ENCODE peak calls at places on chromosomes 4 and X, in nine cellular contexts. One of them, this sample, is unnamed. For H3K27me3 and H3K36me3, the result is how much of the 10 kb centered on the place peaks cover.

GRCh38 chr4:99965674-99966350 is 15.7 kb upstream of the H2AZ1 start:
- DNase-seq in pancreas: no peak
- DNase-seq in Caco-2: no peak
- DNase-seq in body of pancreas: no peak
- DNase-seq in WERI-Rb-1: no peak
- DNase-seq in NT2/D1: no peak
- DNase-seq in adrenal gland: no peak
- DNase-seq in left ventricle myocardium inferior: no peak
- DNase-seq in PC-3: no peak
- DNase-seq in this sample: no peak

GRCh38 chr4:74451214-74451661 is 6.3 kb downstream of the AREG start:
- DNase-seq in pancreas: no peak
- DNase-seq in Caco-2: no peak
- DNase-seq in body of pancreas: no peak
- DNase-seq in WERI-Rb-1: no peak
- DNase-seq in NT2/D1: peak
- DNase-seq in adrenal gland: no peak
- DNase-seq in left ventricle myocardium inferior: no peak
- DNase-seq in PC-3: peak
- DNase-seq in this sample: no peak

GRCh38 chr4:850323-850945 is 24.5 kb upstream of the CPLX1 start:
- DNase-seq in pancreas: no peak
- DNase-seq in Caco-2: no peak
- DNase-seq in body of pancreas: peak
- DNase-seq in WERI-Rb-1: peak
- DNase-seq in NT2/D1: no peak
- DNase-seq in adrenal gland: peak
- DNase-seq in left ventricle myocardium inferior: no peak
- DNase-seq in PC-3: no peak
- DNase-seq in this sample: peak

GRCh38 chrX:56284269-56284668 is 52.1 kb downstream of the KLF8 start:
- DNase-seq in pancreas: no peak
- DNase-seq in Caco-2: no peak
- DNase-seq in body of pancreas: no peak
- DNase-seq in WERI-Rb-1: no peak
- DNase-seq in NT2/D1: no peak
- DNase-seq in adrenal gland: no peak
- DNase-seq in left ventricle myocardium inferior: no peak
- DNase-seq in PC-3: no peak
- DNase-seq in this sample: no peak

GRCh38 chr4:182163180-182163579 is 80.0 kb upstream of the TENM3 start:
- DNase-seq in pancreas: no peak
- DNase-seq in Caco-2: no peak
- DNase-seq in body of pancreas: no peak
- DNase-seq in WERI-Rb-1: no peak
- DNase-seq in NT2/D1: no peak
- DNase-seq in adrenal gland: no peak
- DNase-seq in left ventricle myocardium inferior: no peak
- DNase-seq in PC-3: no peak
- DNase-seq in this sample: no peak

GRCh38 chrX:154369453-154370299 is 4.8 kb downstream of the FLNA start:
- DNase-seq in pancreas: peak
- DNase-seq in Caco-2: peak
- DNase-seq in body of pancreas: peak
- DNase-seq in WERI-Rb-1: peak
- DNase-seq in NT2/D1: peak
- DNase-seq in adrenal gland: peak
- DNase-seq in left ventricle myocardium inferior: peak
- DNase-seq in PC-3: peak
- DNase-seq in this sample: peak

GRCh38 chr4:173793937-173794510 is 264.0 kb upstream of the HAND2 start:
- DNase-seq in pancreas: no peak
- DNase-seq in Caco-2: no peak
- DNase-seq in body of pancreas: no peak
- DNase-seq in WERI-Rb-1: no peak
- DNase-seq in NT2/D1: no peak
- DNase-seq in adrenal gland: no peak
- DNase-seq in left ventricle myocardium inferior: no peak
- DNase-seq in PC-3: no peak
- DNase-seq in this sample: no peak

GRCh38 chr4:80115368-80116181 is 42.5 kb upstream of the ANTXR2 start:
- DNase-seq in pancreas: no peak
- DNase-seq in Caco-2: no peak
- DNase-seq in body of pancreas: no peak
- DNase-seq in WERI-Rb-1: no peak
- DNase-seq in NT2/D1: no peak
- DNase-seq in adrenal gland: no peak
- DNase-seq in left ventricle myocardium inferior: no peak
- DNase-seq in PC-3: no peak
- DNase-seq in this sample: no peak

GRCh38 chrX:134501942-134502341 is 42.0 kb downstream of the HPRT1 start:
- DNase-seq in pancreas: no peak
- DNase-seq in Caco-2: no peak
- DNase-seq in body of pancreas: no peak
- DNase-seq in WERI-Rb-1: no peak
- DNase-seq in NT2/D1: no peak
- DNase-seq in adrenal gland: peak
- DNase-seq in left ventricle myocardium inferior: no peak
- DNase-seq in PC-3: no peak
- DNase-seq in this sample: no peak

GRCh38 chrX:112867570-112867969 is 26.9 kb upstream of the AMOT start:
- DNase-seq in pancreas: no peak
- DNase-seq in Caco-2: peak
- DNase-seq in body of pancreas: no peak
- DNase-seq in WERI-Rb-1: no peak
- DNase-seq in NT2/D1: peak
- DNase-seq in adrenal gland: no peak
- DNase-seq in left ventricle myocardium inferior: no peak
- DNase-seq in PC-3: no peak
- DNase-seq in this sample: peak

GRCh38 chrX:19739683-19740082 is 147.7 kb downstream of the SH3KBP1 start:
- DNase-seq in pancreas: peak
- DNase-seq in Caco-2: peak
- DNase-seq in body of pancreas: peak
- DNase-seq in WERI-Rb-1: peak
- DNase-seq in NT2/D1: peak
- DNase-seq in adrenal gland: peak
- DNase-seq in left ventricle myocardium inferior: peak
- DNase-seq in PC-3: peak
- DNase-seq in this sample: peak

GRCh38 chrX:149937881-149938426 is 337 bp downstream of the EOLA2 start:
- DNase-seq in pancreas: peak
- DNase-seq in Caco-2: peak
- DNase-seq in body of pancreas: peak
- DNase-seq in WERI-Rb-1: peak
- DNase-seq in NT2/D1: no peak
- DNase-seq in adrenal gland: peak
- DNase-seq in left ventricle myocardium inferior: peak
- DNase-seq in PC-3: no peak
- DNase-seq in this sample: no peak

GRCh38 chr4:101265816-101266172 is 81.5 kb downstream of the PPP3CA start:
- DNase-seq in pancreas: no peak
- DNase-seq in Caco-2: no peak
- DNase-seq in body of pancreas: no peak
- DNase-seq in WERI-Rb-1: no peak
- DNase-seq in NT2/D1: no peak
- DNase-seq in adrenal gland: no peak
- DNase-seq in left ventricle myocardium inferior: no peak
- DNase-seq in PC-3: peak
- DNase-seq in this sample: no peak

GRCh38 chr4:149765630-149766029 is 50.0 kb downstream of the IQCM start:
- DNase-seq in pancreas: no peak
- DNase-seq in Caco-2: no peak
- DNase-seq in body of pancreas: no peak
- DNase-seq in WERI-Rb-1: no peak
- DNase-seq in NT2/D1: no peak
- DNase-seq in adrenal gland: no peak
- DNase-seq in left ventricle myocardium inferior: no peak
- DNase-seq in PC-3: peak
- DNase-seq in this sample: no peak

GRCh38 chr4:164716901-164717300 is 37.0 kb upstream of the SMIM31 start:
- DNase-seq in pancreas: no peak
- DNase-seq in Caco-2: peak
- DNase-seq in body of pancreas: no peak
- DNase-seq in WERI-Rb-1: no peak
- DNase-seq in NT2/D1: no peak
- DNase-seq in adrenal gland: no peak
- DNase-seq in left ventricle myocardium inferior: no peak
- DNase-seq in PC-3: no peak
- DNase-seq in this sample: peak

GRCh38 chr4:121692261-121692660 is 4.5 kb downstream of the ANXA5 start:
- DNase-seq in pancreas: no peak
- DNase-seq in Caco-2: no peak
- DNase-seq in body of pancreas: no peak
- DNase-seq in WERI-Rb-1: no peak
- DNase-seq in NT2/D1: no peak
- DNase-seq in adrenal gland: no peak
- DNase-seq in left ventricle myocardium inferior: no peak
- DNase-seq in PC-3: peak
- DNase-seq in this sample: no peak
- H3K4me3 ChIP-seq in pancreas: no peak
- H3K4me3 ChIP-seq in Caco-2: no peak
- H3K4me3 ChIP-seq in body of pancreas: no peak
- H3K4me3 ChIP-seq in WERI-Rb-1: no peak
- H3K4me3 ChIP-seq in NT2/D1: no peak
- H3K4me3 ChIP-seq in adrenal gland: no peak
- H3K4me3 ChIP-seq in left ventricle myocardium inferior: no peak
- H3K4me3 ChIP-seq in PC-3: peak
- H3K4me3 ChIP-seq in this sample: no peak

DNA sequence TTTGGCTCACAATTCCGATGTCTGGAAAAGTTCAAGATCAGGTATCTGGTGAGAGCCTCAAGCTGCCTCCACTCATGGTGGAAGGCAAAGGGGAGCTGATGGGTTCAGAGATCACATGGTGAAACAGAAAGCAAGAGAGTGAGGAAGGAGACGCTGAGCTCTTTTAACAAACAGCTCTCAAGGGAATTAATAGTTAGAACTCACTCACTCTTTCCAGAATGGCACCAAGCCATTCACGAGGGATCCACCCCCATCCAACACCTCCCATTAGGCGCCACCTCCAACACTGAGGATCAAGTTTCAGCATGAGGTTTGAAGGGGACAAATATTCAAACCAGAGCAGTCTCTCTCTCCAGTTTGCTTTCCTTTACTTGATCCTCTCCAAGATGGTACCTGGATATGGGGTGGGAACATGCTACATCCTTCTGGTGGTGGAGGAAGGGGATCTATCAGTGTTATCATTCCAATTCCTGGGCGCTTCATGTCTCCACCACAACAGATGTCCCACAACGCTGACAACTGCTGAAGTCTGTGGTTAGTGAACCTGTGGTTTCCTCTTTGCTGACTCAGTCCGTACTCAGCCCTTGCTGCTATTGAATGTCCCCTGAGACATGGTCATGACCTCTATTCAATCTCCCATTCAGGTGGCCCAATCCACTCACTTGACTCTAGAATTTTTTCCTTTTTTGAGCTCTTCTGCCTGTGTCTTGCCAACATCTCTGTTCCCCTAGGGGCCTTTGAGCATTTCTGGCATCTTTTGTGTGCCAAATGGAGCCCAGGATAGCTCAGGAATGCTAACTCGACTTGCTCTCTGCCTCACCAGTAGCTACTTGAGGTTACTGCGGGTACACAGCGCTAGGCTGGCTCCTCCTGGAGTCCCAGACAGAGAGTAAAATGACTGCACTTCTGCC is 395.2 kb downstream of the MID1IP1 start:
- DNase-seq in pancreas: peak
- DNase-seq in Caco-2: no peak
- DNase-seq in body of pancreas: peak
- DNase-seq in WERI-Rb-1: no peak
- DNase-seq in NT2/D1: no peak
- DNase-seq in adrenal gland: no peak
- DNase-seq in left ventricle myocardium inferior: no peak
- DNase-seq in PC-3: peak
- DNase-seq in this sample: no peak
- H3K27me3 ChIP-seq in pancreas: under half
- H3K27me3 ChIP-seq in Caco-2: under half
- H3K27me3 ChIP-seq in body of pancreas: under half
- H3K27me3 ChIP-seq in WERI-Rb-1: under half
- H3K27me3 ChIP-seq in NT2/D1: under half
- H3K27me3 ChIP-seq in adrenal gland: under half
- H3K27me3 ChIP-seq in left ventricle myocardium inferior: under half
- H3K27me3 ChIP-seq in PC-3: under half
- H3K27me3 ChIP-seq in this sample: under half

DNA sequence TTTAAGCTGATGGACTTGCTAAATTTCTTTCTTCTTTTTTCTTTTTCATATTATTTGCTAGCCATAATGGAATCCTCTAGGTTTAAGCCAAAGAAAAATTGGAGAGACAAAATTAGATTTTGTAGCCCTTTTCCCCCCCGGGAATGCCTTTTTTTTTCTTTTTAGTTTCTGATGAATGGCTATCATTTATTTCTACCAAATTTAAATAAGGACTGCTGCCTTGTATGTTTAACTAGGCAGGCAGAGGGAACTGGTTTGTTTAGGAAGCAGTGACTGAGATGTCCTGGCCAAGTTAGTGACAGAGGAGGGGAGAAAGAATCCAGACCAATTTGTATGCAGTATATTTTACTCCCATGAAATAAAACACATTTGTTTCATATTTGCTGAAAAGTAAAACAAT is 5.8 kb downstream of the PITX2 start:
- DNase-seq in pancreas: no peak
- DNase-seq in Caco-2: no peak
- DNase-seq in body of pancreas: no peak
- DNase-seq in WERI-Rb-1: no peak
- DNase-seq in NT2/D1: no peak
- DNase-seq in adrenal gland: no peak
- DNase-seq in left ventricle myocardium inferior: no peak
- DNase-seq in PC-3: no peak
- DNase-seq in this sample: no peak
- H3K36me3 ChIP-seq in pancreas: under half
- H3K36me3 ChIP-seq in Caco-2: under half
- H3K36me3 ChIP-seq in body of pancreas: under half
- H3K36me3 ChIP-seq in WERI-Rb-1: under half
- H3K36me3 ChIP-seq in NT2/D1: under half
- H3K36me3 ChIP-seq in adrenal gland: under half
- H3K36me3 ChIP-seq in left ventricle myocardium inferior: under half
- H3K36me3 ChIP-seq in PC-3: under half
- H3K36me3 ChIP-seq in this sample: under half

DNA sequence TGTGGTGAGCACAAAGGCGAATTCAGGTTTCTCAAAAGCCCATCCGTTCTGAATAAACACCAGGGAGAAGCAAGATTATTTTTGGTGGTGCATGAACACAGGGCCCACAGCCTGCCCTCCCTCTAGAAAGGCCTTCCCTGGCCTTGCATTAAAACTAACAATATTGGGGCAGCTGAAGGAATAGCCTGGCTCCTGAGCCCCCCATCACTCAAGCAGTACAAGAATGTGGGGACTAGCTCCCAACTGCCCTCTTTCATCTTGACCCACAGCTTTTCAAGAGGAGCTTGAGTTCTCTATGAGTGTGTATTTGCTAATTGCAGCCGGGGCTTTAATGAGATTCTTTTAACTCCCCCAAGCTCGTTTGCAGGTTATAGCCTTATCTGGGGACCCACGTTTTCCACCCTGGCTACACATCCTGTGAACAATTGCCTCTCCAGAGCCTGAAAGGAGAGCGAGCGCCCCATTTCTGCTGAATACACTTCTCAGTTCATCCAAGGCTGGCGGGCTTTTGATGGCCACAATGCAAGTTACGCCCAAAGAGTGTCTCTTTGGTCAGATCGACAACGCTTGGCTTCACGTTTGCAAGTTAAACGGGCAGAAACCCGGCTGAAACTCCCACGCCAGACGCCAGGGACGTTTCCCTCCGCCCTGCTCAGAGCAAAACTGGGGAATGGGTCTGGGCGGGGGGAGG is 4.7 kb upstream of the GSX2 start:
- DNase-seq in pancreas: no peak
- DNase-seq in Caco-2: no peak
- DNase-seq in body of pancreas: no peak
- DNase-seq in WERI-Rb-1: no peak
- DNase-seq in NT2/D1: no peak
- DNase-seq in adrenal gland: no peak
- DNase-seq in left ventricle myocardium inferior: no peak
- DNase-seq in PC-3: no peak
- DNase-seq in this sample: peak
- H3K4me3 ChIP-seq in pancreas: no peak
- H3K4me3 ChIP-seq in Caco-2: no peak
- H3K4me3 ChIP-seq in body of pancreas: no peak
- H3K4me3 ChIP-seq in WERI-Rb-1: no peak
- H3K4me3 ChIP-seq in NT2/D1: no peak
- H3K4me3 ChIP-seq in adrenal gland: no peak
- H3K4me3 ChIP-seq in left ventricle myocardium inferior: no peak
- H3K4me3 ChIP-seq in PC-3: no peak
- H3K4me3 ChIP-seq in this sample: no peak

This sample was measured in H7.